ENCODE peak calls at places on chromosomes 6 and 20, in ten cellular contexts. D, H, K, M, S, V, O, L, B and G are unnamed samples.

GRCh38 chr6:139172151-139172550 is 37.3 kb downstream of the HECA start:
- DNase-seq in D (no peak), H (no peak), K (no peak), M (no peak), S (no peak), V (no peak), O (no peak), L (no peak), B (no peak), G (no peak)

GRCh38 chr20:39145921-39146320 is 183.8 kb downstream of the DHX35 start:
- DNase-seq in D (no peak), H (no peak), K (no peak), M (no peak), S (no peak), V (no peak), O (no peak), L (no peak), B (no peak), G (no peak)

GRCh38 chr6:87762116-87762515 is 60.1 kb upstream of the AKIRIN2 start:
- DNase-seq in D (no peak), H (no peak), K (no peak), M (no peak), S (no peak), V (no peak), O (no peak), L (no peak), B (no peak), G (no peak)

GRCh38 chr6:13431059-13431656 is 56.2 kb downstream of the GFOD1 start:
- DNase-seq in D (no peak), H (no peak), K (no peak), M (no peak), S (no peak), V (no peak), O (no peak), L (no peak), B (no peak), G (no peak)

GRCh38 chr6:37520926-37521325 is 21.2 kb upstream of the CCDC167 start:
- DNase-seq in D (no peak), H (no peak), K (no peak), M (no peak), S (no peak), V (no peak), O (no peak), L (no peak), B (no peak), G (no peak)

GRCh38 chr20:31606928-31607639 is 2.0 kb downstream of the ID1 start:
- DNase-seq in D (peak), H (no peak), K (peak), M (no peak), S (peak), V (no peak), O (no peak), L (no peak), B (no peak), G (peak)

GRCh38 chr20:61673152-61673551 is 392.5 kb downstream of the TAF4 start:
- DNase-seq in D (no peak), H (no peak), K (no peak), M (no peak), S (no peak), V (no peak), O (no peak), L (no peak), B (no peak), G (no peak)

GRCh38 chr6:149925253-149925973 is 2.5 kb upstream of the RAET1G start:
- DNase-seq in D (no peak), H (peak), K (no peak), M (no peak), S (no peak), V (no peak), O (no peak), L (no peak), B (no peak), G (no peak)

GRCh38 chr6:317452-318144 is 25.3 kb downstream of the DUSP22 start:
- DNase-seq in D (no peak), H (no peak), K (no peak), M (no peak), S (no peak), V (no peak), O (no peak), L (no peak), B (no peak), G (peak)

GRCh38 chr20:49607568-49607967 is 39.6 kb upstream of the PTGIS start:
- DNase-seq in D (no peak), H (no peak), K (no peak), M (no peak), S (no peak), V (no peak), O (no peak), L (no peak), B (no peak), G (no peak)

GRCh38 chr20:62203378-62204030 is 16.6 kb downstream of the HRH3 start:
- DNase-seq in D (no peak), H (no peak), K (no peak), M (no peak), S (peak), V (no peak), O (no peak), L (no peak), B (no peak), G (no peak)

GRCh38 chr6:25732468-25733198 is 21.9 kb upstream of the SLC17A4 start:
- DNase-seq in D (no peak), H (no peak), K (no peak), M (no peak), S (no peak), V (no peak), O (peak), L (no peak), B (no peak), G (no peak)

GRCh38 chr6:1600764-1601615 is 8.7 kb upstream of the FOXC1 start:
- DNase-seq in D (no peak), H (no peak), K (no peak), M (no peak), S (no peak), V (no peak), O (no peak), L (no peak), B (no peak), G (no peak)

GRCh38 chr20:20303742-20304141 is 64.2 kb upstream of the INSM1 start:
- DNase-seq in D (no peak), H (no peak), K (no peak), M (no peak), S (no peak), V (no peak), O (no peak), L (no peak), B (no peak), G (no peak)

GRCh38 chr6:85078071-85078470 is 313.7 kb upstream of the TBX18 start:
- DNase-seq in D (peak), H (no peak), K (peak), M (no peak), S (peak), V (no peak), O (no peak), L (peak), B (peak), G (peak)

GRCh38 chr6:9405369-9405768 is 970.0 kb upstream of the SLC35B3 start:
- DNase-seq in D (peak), H (no peak), K (peak), M (no peak), S (peak), V (no peak), O (no peak), L (peak), B (peak), G (peak)

GRCh38 chr6:159132664-159133063 is 36.5 kb upstream of the FNDC1 start:
- DNase-seq in D (no peak), H (no peak), K (no peak), M (no peak), S (no peak), V (no peak), O (no peak), L (no peak), B (no peak), G (no peak)

GRCh38 chr6:56528412-56528841 is 114.3 kb downstream of the DST start:
- DNase-seq in D (no peak), H (no peak), K (peak), M (no peak), S (peak), V (no peak), O (no peak), L (peak), B (peak), G (peak)

GRCh38 chr20:31664696-31665354 is 27.1 kb downstream of the COX4I2 start:
- DNase-seq in D (no peak), H (no peak), K (no peak), M (no peak), S (no peak), V (no peak), O (no peak), L (no peak), B (no peak), G (no peak)

GRCh38 chr6:118952683-118953082 is 17.7 kb upstream of the MCM9 start:
- DNase-seq in D (no peak), H (no peak), K (no peak), M (no peak), S (no peak), V (no peak), O (no peak), L (no peak), B (no peak), G (no peak)

GRCh38 chr6:25913741-25914140 is 16.8 kb downstream of the SLC17A2 start:
- DNase-seq in D (no peak), H (no peak), K (no peak), M (no peak), S (no peak), V (peak), O (peak), L (no peak), B (no peak), G (no peak)

GRCh38 chr20:16293590-16293989 is 279.7 kb downstream of the KIF16B start:
- DNase-seq in D (no peak), H (no peak), K (no peak), M (no peak), S (no peak), V (no peak), O (no peak), L (no peak), B (no peak), G (peak)

GRCh38 chr6:25242567-25242966 is 36.6 kb upstream of the CARMIL1 start:
- DNase-seq in D (no peak), H (no peak), K (no peak), M (no peak), S (no peak), V (no peak), O (no peak), L (no peak), B (no peak), G (no peak)

GRCh38 chr6:121726596-121726995 is 291.1 kb downstream of the GJA1 start:
- DNase-seq in D (no peak), H (no peak), K (no peak), M (no peak), S (no peak), V (no peak), O (no peak), L (no peak), B (no peak), G (peak)

GRCh38 chr6:7219310-7219709 is 93.7 kb downstream of the SSR1 start:
- DNase-seq in D (no peak), H (no peak), K (no peak), M (no peak), S (peak), V (peak), O (peak), L (no peak), B (no peak), G (peak)

GRCh38 chr6:104596091-104596490 is 263.6 kb downstream of the HACE1 start:
- DNase-seq in D (no peak), H (no peak), K (no peak), M (no peak), S (no peak), V (no peak), O (no peak), L (no peak), B (no peak), G (no peak)

GRCh38 chr6:121339639-121340226 is 5.5 kb upstream of the TBC1D32 start:
- DNase-seq in D (no peak), H (no peak), K (no peak), M (no peak), S (no peak), V (no peak), O (no peak), L (no peak), B (no peak), G (no peak)

GRCh38 chr20:30811896-30812671 is 445.4 kb upstream of the DEFB115 start:
- DNase-seq in D (peak), H (peak), K (no peak), M (no peak), S (peak), V (no peak), O (peak), L (no peak), B (no peak), G (peak)

GRCh38 chr20:25378189-25378883 is 12.3 kb downstream of the ABHD12 start:
- DNase-seq in D (no peak), H (no peak), K (no peak), M (no peak), S (no peak), V (no peak), O (no peak), L (no peak), B (no peak), G (no peak)

GRCh38 chr6:157424491-157425020 is 43.6 kb downstream of the ZDHHC14 start:
- DNase-seq in D (no peak), H (no peak), K (no peak), M (no peak), S (no peak), V (no peak), O (no peak), L (no peak), B (no peak), G (no peak)

GRCh38 chr6:129073651-129074419 is 190.9 kb downstream of the LAMA2 start:
- DNase-seq in D (no peak), H (no peak), K (no peak), M (no peak), S (no peak), V (no peak), O (no peak), L (no peak), B (peak), G (no peak)

GRCh38 chr6:37373822-37374514 is 20.2 kb downstream of the RNF8 start:
- DNase-seq in D (no peak), H (no peak), K (peak), M (no peak), S (no peak), V (no peak), O (no peak), L (no peak), B (no peak), G (peak)

GRCh38 chr20:39081255-39081654 is 119.1 kb downstream of the DHX35 start:
- DNase-seq in D (peak), H (peak), K (peak), M (peak), S (peak), V (peak), O (peak), L (peak), B (peak), G (peak)

GRCh38 chr6:142543576-142543975 is 241.8 kb downstream of the ADGRG6 start:
- DNase-seq in D (no peak), H (no peak), K (no peak), M (no peak), S (no peak), V (no peak), O (no peak), L (no peak), B (no peak), G (no peak)

GRCh38 chr20:56163806-56164205 is 84.7 kb upstream of the MC3R start:
- DNase-seq in D (peak), H (no peak), K (no peak), M (no peak), S (peak), V (no peak), O (no peak), L (no peak), B (no peak), G (no peak)

GRCh38 chr20:45798935-45799642 is 7.3 kb downstream of the DNTTIP1 start:
- DNase-seq in D (peak), H (peak), K (no peak), M (peak), S (peak), V (peak), O (peak), L (peak), B (no peak), G (peak)

GRCh38 chr6:99393698-99394531 is at the start of gene COQ3:
- DNase-seq in D (peak), H (peak), K (peak), M (peak), S (peak), V (peak), O (peak), L (peak), B (peak), G (peak)

GRCh38 chr6:6972456-6972855 is 135.3 kb upstream of the RREB1 start:
- DNase-seq in D (no peak), H (no peak), K (peak), M (no peak), S (peak), V (no peak), O (no peak), L (no peak), B (no peak), G (peak)

GRCh38 chr6:81996414-81996813 is 243.9 kb upstream of the TENT5A start:
- DNase-seq in D (no peak), H (no peak), K (no peak), M (no peak), S (peak), V (no peak), O (no peak), L (no peak), B (no peak), G (peak)